ENCODE peak calls at places on chromosome 1, in five cellular contexts. One of them, this sample, is unnamed.

GRCh38 chr1:198563578-198563977 is 23.1 kb upstream of the ATP6V1G3 start:
- DNase-seq in AG09319: no peak
- DNase-seq in NCI-H748 treated with DMSO at 0.1 percent for 48 hours: no peak
- DNase-seq in GM23248: peak; percentile 31
- DNase-seq in AG10803: no peak
- DNase-seq in this sample: no peak

GRCh38 chr1:239912471-239912870 is 179.2 kb upstream of the FMN2 start:
- DNase-seq in AG09319: no peak
- DNase-seq in NCI-H748 treated with DMSO at 0.1 percent for 48 hours: no peak
- DNase-seq in GM23248: peak; percentile 79
- DNase-seq in AG10803: peak; percentile 53
- DNase-seq in this sample: no peak

GRCh38 chr1:113320272-113320671 is 70.0 kb upstream of the MAGI3 start:
- DNase-seq in AG09319: no peak
- DNase-seq in NCI-H748 treated with DMSO at 0.1 percent for 48 hours: peak; percentile 38
- DNase-seq in GM23248: no peak
- DNase-seq in AG10803: no peak
- DNase-seq in this sample: no peak

GRCh38 chr1:4380564-4381168 is 273.7 kb upstream of the AJAP1 start:
- DNase-seq in AG09319: no peak
- DNase-seq in NCI-H748 treated with DMSO at 0.1 percent for 48 hours: no peak
- DNase-seq in GM23248: no peak
- DNase-seq in AG10803: peak; percentile 64
- DNase-seq in this sample: no peak

GRCh38 chr1:234841710-234842231 is 231.8 kb upstream of the IRF2BP2 start:
- DNase-seq in AG09319: no peak
- DNase-seq in NCI-H748 treated with DMSO at 0.1 percent for 48 hours: no peak
- DNase-seq in GM23248: peak; percentile 40
- DNase-seq in AG10803: peak; percentile 65
- DNase-seq in this sample: no peak

GRCh38 chr1:89757532-89757931 is 63.3 kb upstream of the LRRC8D start:
- DNase-seq in AG09319: no peak
- DNase-seq in NCI-H748 treated with DMSO at 0.1 percent for 48 hours: no peak
- DNase-seq in GM23248: no peak
- DNase-seq in AG10803: no peak
- DNase-seq in this sample: no peak

GRCh38 chr1:113210248-113210647 is 137.2 kb downstream of the LRIG2 start:
- DNase-seq in AG09319: no peak
- DNase-seq in NCI-H748 treated with DMSO at 0.1 percent for 48 hours: no peak
- DNase-seq in GM23248: no peak
- DNase-seq in AG10803: no peak
- DNase-seq in this sample: no peak

GRCh38 chr1:109659997-109660755 is 4.3 kb downstream of the GSTM4 start:
- DNase-seq in AG09319: no peak
- DNase-seq in NCI-H748 treated with DMSO at 0.1 percent for 48 hours: no peak
- DNase-seq in GM23248: no peak
- DNase-seq in AG10803: no peak
- DNase-seq in this sample: no peak

GRCh38 chr1:97063532-97063931 is 341.9 kb downstream of the PTBP2 start:
- DNase-seq in AG09319: no peak
- DNase-seq in NCI-H748 treated with DMSO at 0.1 percent for 48 hours: no peak
- DNase-seq in GM23248: no peak
- DNase-seq in AG10803: peak; percentile 13
- DNase-seq in this sample: no peak

GRCh38 chr1:111140680-111140967 is 601 bp downstream of the CEPT1 start:
- DNase-seq in AG09319: no peak
- DNase-seq in NCI-H748 treated with DMSO at 0.1 percent for 48 hours: no peak
- DNase-seq in GM23248: peak; percentile 90
- DNase-seq in AG10803: peak; percentile 76
- DNase-seq in this sample: peak; percentile 1

GRCh38 chr1:241688940-241689368 is 36.9 kb downstream of the WDR64 start:
- DNase-seq in AG09319: no peak
- DNase-seq in NCI-H748 treated with DMSO at 0.1 percent for 48 hours: no peak
- DNase-seq in GM23248: no peak
- DNase-seq in AG10803: peak; percentile 4
- DNase-seq in this sample: no peak

GRCh38 chr1:241229216-241229615 is 127.8 kb downstream of the RGS7 start:
- DNase-seq in AG09319: peak; percentile 12
- DNase-seq in NCI-H748 treated with DMSO at 0.1 percent for 48 hours: no peak
- DNase-seq in GM23248: no peak
- DNase-seq in AG10803: no peak
- DNase-seq in this sample: no peak

GRCh38 chr1:2545754-2546514 is 10.2 kb upstream of the TNFRSF14 start:
- DNase-seq in AG09319: no peak
- DNase-seq in NCI-H748 treated with DMSO at 0.1 percent for 48 hours: peak; percentile 55
- DNase-seq in GM23248: peak; percentile 73
- DNase-seq in AG10803: peak; percentile 58
- DNase-seq in this sample: peak; percentile 80

GRCh38 chr1:203534526-203534925 is 40.6 kb downstream of the OPTC start:
- DNase-seq in AG09319: no peak
- DNase-seq in NCI-H748 treated with DMSO at 0.1 percent for 48 hours: no peak
- DNase-seq in GM23248: peak; percentile 98
- DNase-seq in AG10803: peak; percentile 92
- DNase-seq in this sample: no peak

GRCh38 chr1:44664730-44665370 is 9.4 kb downstream of the TMEM53 start:
- DNase-seq in AG09319: no peak
- DNase-seq in NCI-H748 treated with DMSO at 0.1 percent for 48 hours: no peak
- DNase-seq in GM23248: no peak
- DNase-seq in AG10803: no peak
- DNase-seq in this sample: no peak

GRCh38 chr1:6704746-6705145 is 3.1 kb upstream of the DNAJC11 start:
- DNase-seq in AG09319: no peak
- DNase-seq in NCI-H748 treated with DMSO at 0.1 percent for 48 hours: no peak
- DNase-seq in GM23248: no peak
- DNase-seq in AG10803: no peak
- DNase-seq in this sample: no peak

GRCh38 chr1:223345720-223346119 is 18.3 kb downstream of the SUSD4 start:
- DNase-seq in AG09319: no peak
- DNase-seq in NCI-H748 treated with DMSO at 0.1 percent for 48 hours: no peak
- DNase-seq in GM23248: no peak
- DNase-seq in AG10803: no peak
- DNase-seq in this sample: no peak

GRCh38 chr1:167312871-167313270 is 92.2 kb downstream of the POU2F1 start:
- DNase-seq in AG09319: no peak
- DNase-seq in NCI-H748 treated with DMSO at 0.1 percent for 48 hours: no peak
- DNase-seq in GM23248: no peak
- DNase-seq in AG10803: no peak
- DNase-seq in this sample: no peak

GRCh38 chr1:7770939-7771672 is at the start of gene VAMP3:
- DNase-seq in AG09319: peak; percentile 42
- DNase-seq in NCI-H748 treated with DMSO at 0.1 percent for 48 hours: peak; percentile 27
- DNase-seq in GM23248: peak; percentile 90
- DNase-seq in AG10803: peak; percentile 74
- DNase-seq in this sample: peak; percentile 27

GRCh38 chr1:158547533-158547932 is 6.7 kb downstream of the OR6Y1 start:
- DNase-seq in AG09319: no peak
- DNase-seq in NCI-H748 treated with DMSO at 0.1 percent for 48 hours: no peak
- DNase-seq in GM23248: no peak
- DNase-seq in AG10803: no peak
- DNase-seq in this sample: no peak

This sample was measured in SHP77 treated with DMSO at 0.1 percent for 48 hours.